ENCODE peak calls at places on chromosomes 7 and 10, in six cellular contexts. S, B, T, L, N and F are unnamed samples.

GRCh38 chr7:158495780-158496179 is 91.8 kb downstream of the PTPRN2 start:
- DNase-seq in S (peak; percentile 14), B (peak; percentile 69), T (no peak), L (no peak), N (no peak), F (no peak)

GRCh38 chr7:69982197-69982596 is 383.9 kb downstream of the AUTS2 start:
- DNase-seq in S (no peak), B (no peak), T (no peak), L (no peak), N (no peak), F (no peak)

GRCh38 chr10:69901022-69901421 is 99.3 kb downstream of the COL13A1 start:
- DNase-seq in S (no peak), B (no peak), T (no peak), L (no peak), N (no peak), F (no peak)

GRCh38 chr7:2527505-2528464 is 8.2 kb downstream of the LFNG start:
- DNase-seq in S (peak; percentile 84), B (no peak), T (peak; percentile 79), L (no peak), N (no peak), F (no peak)

GRCh38 chr10:102988404-102989314 is 70.6 kb downstream of the CNNM2 start:
- DNase-seq in S (peak; percentile 97), B (no peak), T (peak; percentile 52), L (no peak), N (no peak), F (no peak)

GRCh38 chr10:72736176-72736795 is 44.3 kb downstream of the MCU start:
- DNase-seq in S (peak; percentile 17), B (no peak), T (no peak), L (no peak), N (no peak), F (no peak)

GRCh38 chr10:51077507-51077906 is 3.2 kb downstream of the PRKG1 start:
- DNase-seq in S (no peak), B (no peak), T (no peak), L (no peak), N (no peak), F (no peak)

GRCh38 chr10:133267829-133268228 is 8.8 kb downstream of the ADAM8 start:
- DNase-seq in S (no peak), B (no peak), T (peak; percentile 30), L (no peak), N (no peak), F (no peak)

GRCh38 chr10:15253951-15254807 is 85.7 kb upstream of the NMT2 start:
- DNase-seq in S (no peak), B (no peak), T (no peak), L (no peak), N (peak; percentile 26), F (no peak)

GRCh38 chr10:31262672-31263071 is 56.3 kb upstream of the ZEB1 start:
- DNase-seq in S (no peak), B (no peak), T (no peak), L (no peak), N (no peak), F (no peak)

GRCh38 chr7:120741371-120742042 is 116.4 kb downstream of the TSPAN12 start:
- DNase-seq in S (no peak), B (no peak), T (no peak), L (no peak), N (no peak), F (no peak)

GRCh38 chr7:135706038-135706742 is 21.8 kb downstream of the SLC13A4 start:
- DNase-seq in S (no peak), B (no peak), T (no peak), L (no peak), N (no peak), F (no peak)

DNA sequence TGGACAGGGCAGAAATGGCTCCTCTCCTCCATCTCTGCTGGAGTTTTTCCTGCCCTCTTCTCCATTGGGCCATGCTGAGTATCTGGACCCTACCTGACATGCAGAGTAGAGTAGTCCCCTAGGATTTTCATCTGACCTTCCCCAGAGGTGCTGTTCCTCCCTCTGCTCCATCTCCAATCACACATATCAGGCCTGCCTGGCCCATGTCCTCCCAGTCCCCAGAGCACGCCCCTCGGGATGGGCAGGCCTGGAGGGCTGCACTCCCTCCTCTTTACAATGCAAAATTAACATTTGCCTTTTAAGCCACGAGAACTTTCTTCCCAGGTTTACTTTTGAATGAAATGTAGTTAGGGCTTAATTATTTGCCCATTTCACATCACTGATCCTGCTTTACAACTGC is 184.2 kb upstream of the HABP2 start:
- DNase-seq in S (no peak), B (no peak), T (no peak), L (no peak), N (no peak), F (no peak)
- TF ChIP-seq TAF1 in S (no peak), B (no peak), T (no peak), L (no peak), N (no peak), F (no peak)

GRCh38 chr7:73623798-73624668 is at the start of gene MLXIPL:
- DNase-seq in S (peak; percentile 83), B (peak; percentile 94), T (peak; percentile 99), L (peak; percentile 67), N (no peak), F (peak; percentile 68)
- TF ChIP-seq POLR2A in S (peak; percentile 96), B (no peak), T (peak; percentile 82), L (no peak), N (no peak), F (no peak)

GRCh38 chr7:151769189-151769821 is 107.6 kb downstream of the PRKAG2 start:
- DNase-seq in S (no peak), B (no peak), T (no peak), L (no peak), N (peak; percentile 60), F (no peak)
- TF ChIP-seq TAF1 in S (no peak), B (no peak), T (no peak), L (no peak), N (peak; percentile 23), F (no peak)

DNA sequence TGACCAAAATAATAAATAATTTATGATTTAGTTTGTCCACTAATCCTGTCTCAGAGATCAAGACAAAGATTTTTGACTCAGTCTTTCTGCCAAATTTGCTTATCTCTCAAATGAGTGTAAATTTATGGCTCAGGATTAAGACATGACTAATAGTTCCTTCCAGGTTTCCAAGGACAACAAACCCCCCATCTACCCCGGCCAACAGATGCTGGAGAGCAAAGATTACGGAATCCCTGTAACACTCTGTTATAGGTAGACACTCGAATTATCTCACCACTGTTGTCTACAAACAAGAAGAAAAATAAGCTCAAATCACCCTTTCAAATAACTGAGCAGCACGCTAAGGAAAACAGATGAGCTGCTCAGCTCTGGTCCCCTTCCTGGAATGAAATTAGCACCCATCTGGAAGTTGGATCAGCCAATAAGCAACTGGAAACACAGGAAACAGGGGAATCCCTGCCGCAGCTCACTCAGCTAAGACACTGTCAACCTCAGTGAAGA is 56.8 kb upstream of the SVIL start:
- DNase-seq in S (no peak), B (no peak), T (no peak), L (no peak), N (no peak), F (no peak)
- TF ChIP-seq POLR2A in S (no peak), B (no peak), T (no peak), L (no peak), N (no peak), F (no peak)

GRCh38 chr10:98589007-98589406 is 142.3 kb upstream of the HPS1 start:
- DNase-seq in S (peak; percentile 68), B (no peak), T (no peak), L (no peak), N (no peak), F (no peak)

GRCh38 chr10:98582363-98582762 is 135.6 kb upstream of the HPS1 start:
- DNase-seq in S (no peak), B (no peak), T (no peak), L (no peak), N (no peak), F (no peak)

GRCh38 chr10:98589691-98590090 is 143.0 kb upstream of the HPS1 start:
- DNase-seq in S (no peak), B (no peak), T (no peak), L (no peak), N (no peak), F (no peak)

GRCh38 chr10:98586096-98586495 is 139.4 kb upstream of the HPS1 start:
- DNase-seq in S (no peak), B (no peak), T (no peak), L (no peak), N (no peak), F (no peak)

GRCh38 chr10:98587156-98587555 is 140.4 kb upstream of the HPS1 start:
- DNase-seq in S (no peak), B (no peak), T (no peak), L (no peak), N (no peak), F (no peak)
- TF ChIP-seq TAF1 in S (no peak), B (no peak), T (no peak), L (no peak), N (no peak), F (no peak)

GRCh38 chr7:155002411-155003214 is at the start of gene PAXIP1:
- DNase-seq in S (peak; percentile 29), B (peak; percentile 63), T (peak; percentile 94), L (peak; percentile 41), N (no peak), F (peak; percentile 69)

GRCh38 chr7:155000795-155001194 is 2.1 kb downstream of the PAXIP1 start:
- DNase-seq in S (no peak), B (no peak), T (peak; percentile 39), L (no peak), N (no peak), F (no peak)

GRCh38 chr7:155001756-155002410 is 1.0 kb downstream of the PAXIP1 start:
- DNase-seq in S (no peak), B (no peak), T (peak; percentile 45), L (peak; percentile 23), N (no peak), F (no peak)

GRCh38 chr7:155007947-155008346 is 5.0 kb upstream of the PAXIP1 start:
- DNase-seq in S (peak; percentile 56), B (no peak), T (peak; percentile 44), L (no peak), N (no peak), F (no peak)

DNA sequence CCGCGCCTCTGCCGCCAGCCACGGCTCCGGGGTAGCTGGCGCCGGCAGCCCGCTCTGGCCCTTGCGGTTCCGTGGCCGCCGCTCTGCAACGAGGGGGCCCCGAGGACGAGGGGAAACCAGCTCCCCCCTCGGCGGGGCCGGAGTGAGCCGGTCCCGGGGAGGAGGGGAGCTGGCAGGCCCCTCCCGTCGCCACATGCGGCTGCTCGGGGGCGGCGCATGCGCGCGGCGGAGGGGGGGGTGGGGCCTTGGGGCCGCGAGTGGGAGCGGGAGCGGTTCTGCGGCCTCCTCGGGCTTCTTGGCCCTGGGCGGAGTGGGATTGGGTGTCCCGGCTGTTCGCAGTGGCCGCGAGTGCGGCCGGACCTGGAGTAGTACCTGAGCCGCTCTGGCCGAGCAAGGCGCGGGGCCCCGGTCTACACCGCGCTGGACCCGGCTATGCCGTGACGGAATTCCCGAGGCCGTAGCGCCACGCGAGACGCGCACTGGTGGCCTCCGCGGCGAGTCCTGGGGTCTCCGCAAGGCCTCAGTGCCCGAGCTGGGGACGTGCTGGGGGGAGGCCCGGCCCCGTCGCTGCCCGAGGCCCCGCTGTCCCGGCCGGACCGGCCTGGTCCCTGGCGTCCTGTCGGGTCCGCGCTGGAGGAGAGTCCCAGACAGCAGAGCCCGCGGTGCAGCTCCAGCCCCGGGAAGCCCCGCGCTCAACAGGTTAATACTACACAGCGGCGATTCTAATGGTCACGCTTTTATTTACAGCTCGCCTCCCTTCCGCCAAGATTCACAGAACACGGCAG is 483 bp upstream of the PAXIP1 start:
- DNase-seq in S (peak; percentile 63), B (peak; percentile 86), T (peak; percentile 99), L (peak; percentile 84), N (no peak), F (peak; percentile 92)
- TF ChIP-seq POLR2A in S (peak; percentile 88), B (no peak), T (peak; percentile 90), L (peak; percentile 75), N (peak; percentile 87), F (peak; percentile 87)